ENCODE peak calls at places on chromosomes 12 and 14, in four cellular contexts. G is brain microvascular endothelial cell, B is body of pancreas, U is adrenal gland. D is an unnamed sample.

GRCh38 chr12:70798016-70798768 is 122.3 kb downstream of the PTPRR start:
- DNase-seq in G (no peak), U (peak; percentile 46), B (peak; percentile 8), D (no peak)

GRCh38 chr14:20219033-20219432 is 4.5 kb upstream of the OR11H6 start:
- DNase-seq in U (no peak), G (no peak), B (peak; percentile 15), D (no peak)

GRCh38 chr14:36167431-36167830 is 9.1 kb downstream of the PTCSC3 start:
- DNase-seq in G (no peak), U (no peak), B (no peak), D (no peak)

GRCh38 chr12:50999139-50999538 is 27.0 kb downstream of the SLC11A2 start:
- DNase-seq in G (no peak), U (no peak), B (peak; percentile 19), D (no peak)

GRCh38 chr12:108782971-108783370 is 51.7 kb upstream of the CORO1C start:
- DNase-seq in G (no peak), B (no peak), U (no peak), D (no peak)

GRCh38 chr14:31371651-31372050 is 48.7 kb downstream of the HEATR5A start:
- DNase-seq in U (no peak), G (no peak), B (no peak), D (no peak)

GRCh38 chr12:119375619-119376018 is 41.1 kb downstream of the CCDC60 start:
- DNase-seq in U (peak; percentile 14), G (no peak), B (peak; percentile 25), D (no peak)

GRCh38 chr14:22792158-22792557 is 23.1 kb downstream of the SLC7A7 start:
- DNase-seq in B (no peak), U (no peak), G (no peak), D (no peak)

GRCh38 chr12:38886064-38886463 is 19.3 kb downstream of the CPNE8 start:
- DNase-seq in U (peak; percentile 73), B (peak; percentile 33), G (peak; percentile 48), D (peak; percentile 68)

GRCh38 chr14:75751291-75751690 is 90.2 kb downstream of the TTLL5 start:
- DNase-seq in U (no peak), G (peak; percentile 22), B (no peak), D (no peak)

GRCh38 chr12:47818382-47818700 is 1.4 kb downstream of the HDAC7 start:
- DNase-seq in U (no peak), B (no peak), G (no peak), D (no peak)

GRCh38 chr14:78950654-78951053 is 780.5 kb downstream of the NRXN3 start:
- DNase-seq in U (no peak), B (no peak), G (peak; percentile 72), D (no peak)

GRCh38 chr14:38074091-38074490 is 133.6 kb upstream of the SSTR1 start:
- DNase-seq in U (no peak), G (no peak), B (no peak), D (no peak)

GRCh38 chr12:114692558-114693531 is 8.9 kb upstream of the TBX3 start:
- DNase-seq in U (peak; percentile 81), G (no peak), B (no peak), D (no peak)
- H3K27ac ChIP-seq in U (peak overlapping the region; percentile 99), G (no peak overlapping the region), B (no peak overlapping the region), D (no peak overlapping the region)

GRCh38 chr12:5395443-5396401 is 36.2 kb upstream of the NTF3 start:
- DNase-seq in B (no peak), G (no peak), U (no peak), D (peak; percentile 20)
- H3K27ac ChIP-seq in B (no peak overlapping the region), G (no peak overlapping the region), U (no peak overlapping the region), D (no peak overlapping the region)

GRCh38 chr14:102293784-102294183 is 11.2 kb downstream of the MOK start:
- DNase-seq in G (peak; percentile 63), U (no peak), B (no peak), D (no peak)

GRCh38 chr14:102292446-102292845 is 12.5 kb downstream of the MOK start:
- DNase-seq in B (no peak), G (no peak), U (no peak), D (no peak)

GRCh38 chr14:102297436-102298170 is 7.4 kb downstream of the MOK start:
- DNase-seq in G (no peak), B (no peak), U (no peak), D (no peak)

GRCh38 chr14:102295301-102295700 is 9.7 kb downstream of the MOK start:
- DNase-seq in U (no peak), G (no peak), B (no peak), D (no peak)
- H3K27ac ChIP-seq in U (peak overlapping the region; percentile 74), G (peak overlapping the region; percentile 90), B (peak overlapping the region; percentile 9), D (no peak overlapping the region)

DNA sequence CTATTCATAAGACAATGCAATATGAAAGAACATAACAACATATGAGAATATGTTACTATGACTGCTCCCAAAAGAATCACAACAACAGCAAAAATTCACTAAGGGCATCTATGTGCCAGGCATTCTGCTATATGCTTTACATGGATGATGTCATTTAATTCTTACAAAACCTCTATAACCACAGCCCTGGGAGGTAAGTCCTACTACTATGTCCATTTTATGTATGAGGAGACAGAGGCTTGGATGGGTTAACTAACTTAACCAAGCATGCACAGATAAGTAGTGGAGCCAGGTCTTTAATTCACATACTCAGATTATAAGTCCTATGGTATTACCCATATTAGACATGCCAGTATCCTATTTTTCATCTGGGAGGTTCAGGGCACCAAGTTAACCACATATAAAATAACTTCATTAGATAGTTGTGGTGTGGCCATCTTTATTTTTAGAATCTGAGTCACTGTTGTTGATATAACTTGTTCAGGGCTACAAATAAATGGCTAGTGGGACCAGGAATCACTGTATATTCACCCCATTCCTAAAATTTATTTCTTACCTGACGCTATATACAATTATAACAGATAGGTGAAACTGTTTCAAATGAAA is 33.2 kb upstream of the RAD51AP1 start:
- DNase-seq in U (no peak), B (no peak), G (peak; percentile 58), D (no peak)
- H3K27ac ChIP-seq in U (no peak overlapping the region), B (no peak overlapping the region), G (peak overlapping the region; percentile 9), D (no peak overlapping the region)

GRCh38 chr14:32701475-32701874 is 237.2 kb upstream of the NPAS3 start:
- DNase-seq in U (no peak), G (no peak), B (no peak), D (no peak)

GRCh38 chr14:32698831-32699230 is 239.8 kb upstream of the NPAS3 start:
- DNase-seq in B (no peak), G (no peak), U (no peak), D (no peak)

GRCh38 chr14:32703246-32703645 is 235.4 kb upstream of the NPAS3 start:
- DNase-seq in G (peak; percentile 31), B (no peak), U (no peak), D (no peak)

GRCh38 chr14:32702571-32702970 is 236.1 kb upstream of the NPAS3 start:
- DNase-seq in U (peak; percentile 20), G (peak; percentile 45), B (peak; percentile 10), D (peak; percentile 47)

GRCh38 chr14:32702088-32702487 is 236.6 kb upstream of the NPAS3 start:
- DNase-seq in B (no peak), U (no peak), G (no peak), D (no peak)
- H3K27ac ChIP-seq in B (no peak overlapping the region), U (no peak overlapping the region), G (no peak overlapping the region), D (no peak overlapping the region)

DNA sequence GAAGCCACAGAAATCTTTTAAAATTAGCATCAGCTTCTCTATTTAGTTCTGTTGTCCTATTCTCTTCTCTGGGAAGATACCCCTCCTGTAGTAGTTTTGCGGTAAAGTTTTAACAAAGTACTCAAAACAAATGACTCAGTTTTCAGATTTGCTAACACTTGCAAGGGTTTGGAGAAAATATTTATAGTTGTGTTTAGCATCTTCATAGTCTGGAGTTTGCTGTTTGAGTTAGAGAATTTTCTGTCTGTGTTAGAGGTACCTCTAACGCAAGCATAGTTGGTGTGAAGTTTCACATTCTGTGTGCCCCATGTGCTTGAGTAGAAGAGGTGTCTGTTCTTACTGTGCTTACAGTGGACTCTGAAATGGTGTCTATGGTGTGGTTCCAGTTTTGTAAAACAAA is 36.0 kb downstream of the ANKRD9 start:
- DNase-seq in U (no peak), B (no peak), G (no peak), D (no peak)
- H3K27ac ChIP-seq in U (no peak overlapping the region), B (no peak overlapping the region), G (no peak overlapping the region), D (no peak overlapping the region)

GRCh38 chr12:124743479-124744272 is 120.0 kb downstream of the SCARB1 start:
- DNase-seq in G (no peak), U (peak; percentile 71), B (no peak), D (no peak)
- H3K27ac ChIP-seq in G (no peak overlapping the region), U (peak overlapping the region; percentile 90), B (no peak overlapping the region), D (no peak overlapping the region)

D was measured in right cardiac atrium.